ENCODE peak calls at places on chromosomes 16 and 17, in seven cellular contexts. P, X, G, H, R, J and U are unnamed samples.

GRCh38 chr16:58236231-58236690 is 38.4 kb upstream of the CSNK2A2 start:
- DNase-seq in P (peak; percentile 51), G (peak; percentile 68), R (peak; percentile 63), X (peak; percentile 71), H (peak; percentile 56), J (peak; percentile 48), U (peak; percentile 39)

GRCh38 chr17:29612094-29612403 is 10.7 kb downstream of the CORO6 start:
- DNase-seq in X (no peak), R (no peak), H (no peak), G (no peak), P (no peak), J (no peak), U (no peak)

GRCh38 chr17:21376835-21377690 is 906 bp downstream of the KCNJ12 start:
- DNase-seq in X (no peak), H (peak; percentile 28), J (no peak), G (peak; percentile 45), P (peak; percentile 8), R (peak; percentile 73), U (peak; percentile 37)

GRCh38 chr17:43464046-43464445 is 19.7 kb upstream of the DHX8 start:
- DNase-seq in X (no peak), J (no peak), G (peak; percentile 39), R (no peak), H (no peak), P (no peak), U (no peak)

GRCh38 chr16:1749152-1750117 is 21.9 kb downstream of the NME3 start:
- DNase-seq in R (peak; percentile 53), P (peak; percentile 25), H (no peak), X (no peak), J (no peak), G (peak; percentile 50), U (no peak)

GRCh38 chr17:66983414-66984021 is 19.0 kb downstream of the CACNG4 start:
- DNase-seq in H (no peak), R (no peak), P (no peak), J (no peak), G (no peak), X (no peak), U (no peak)

GRCh38 chr16:2821483-2822157 is 4.6 kb downstream of the PRSS21 start:
- DNase-seq in P (no peak), H (no peak), J (no peak), R (peak; percentile 46), G (no peak), X (no peak), U (no peak)

GRCh38 chr16:12092347-12092882 is 115.9 kb downstream of the SNX29 start:
- DNase-seq in R (peak; percentile 77), G (peak; percentile 7), P (peak; percentile 95), J (no peak), H (peak; percentile 90), X (no peak), U (peak; percentile 92)

GRCh38 chr16:9092963-9093477 is 1.6 kb downstream of the HAPSTR1 start:
- DNase-seq in P (no peak), X (peak; percentile 57), G (no peak), J (peak; percentile 8), R (peak; percentile 48), H (no peak), U (no peak)

GRCh38 chr16:87218281-87219055 is 98.7 kb downstream of the C16orf95 start:
- DNase-seq in J (no peak), H (no peak), R (no peak), X (no peak), G (no peak), P (no peak), U (no peak)

GRCh38 chr16:48102083-48103008 is 53.4 kb downstream of the ABCC12 start:
- DNase-seq in X (no peak), P (no peak), R (no peak), H (no peak), J (no peak), G (no peak), U (no peak)

GRCh38 chr16:72794986-72795385 is 252.9 kb downstream of the ZFHX3 start:
- DNase-seq in X (no peak), R (no peak), J (no peak), G (no peak), P (no peak), H (no peak), U (no peak)

GRCh38 chr16:79415983-79416641 is 184.4 kb downstream of the MAF start:
- DNase-seq in H (no peak), P (no peak), R (no peak), G (no peak), X (no peak), J (no peak), U (no peak)

GRCh38 chr16:3478242-3478925 is 16.9 kb downstream of the C16orf90 start:
- DNase-seq in G (no peak), J (no peak), P (no peak), R (no peak), X (no peak), H (no peak), U (no peak)

GRCh38 chr17:71842991-71843390 is 277.8 kb upstream of the SOX9 start:
- DNase-seq in G (no peak), H (no peak), R (no peak), X (no peak), J (no peak), P (no peak), U (no peak)

GRCh38 chr16:57726433-57726947 is 9.1 kb upstream of the KATNB1 start:
- DNase-seq in H (no peak), G (no peak), J (no peak), X (no peak), P (no peak), R (no peak), U (no peak)

DNA sequence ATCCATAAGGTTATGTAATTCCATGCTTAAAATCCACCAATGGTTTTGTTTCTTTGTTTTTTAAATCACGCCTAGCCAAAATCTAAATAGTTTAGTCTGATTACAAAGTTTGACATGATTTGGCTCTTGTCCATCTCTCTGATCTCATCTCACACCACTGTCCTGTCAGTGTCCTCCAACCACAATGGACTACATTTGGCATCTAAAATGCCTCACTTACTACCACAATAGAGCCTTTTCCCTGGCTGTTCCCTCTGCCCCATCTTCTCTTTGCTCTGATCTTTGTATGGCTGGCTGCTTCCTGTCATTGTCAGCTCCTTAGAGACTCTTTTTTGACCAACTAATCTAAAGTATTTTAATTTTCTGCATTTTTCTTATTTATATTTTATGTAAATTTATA is 157.2 kb downstream of the MYO1D start:
- DNase-seq in P (no peak), X (no peak), G (no peak), J (no peak), R (no peak), H (peak; percentile 8), U (no peak)
- H3K4me3 ChIP-seq in P (no peak overlapping the region), X (no peak overlapping the region), G (no peak overlapping the region), J (no peak overlapping the region), R (no peak overlapping the region), H (no peak overlapping the region), U (no peak overlapping the region)

DNA sequence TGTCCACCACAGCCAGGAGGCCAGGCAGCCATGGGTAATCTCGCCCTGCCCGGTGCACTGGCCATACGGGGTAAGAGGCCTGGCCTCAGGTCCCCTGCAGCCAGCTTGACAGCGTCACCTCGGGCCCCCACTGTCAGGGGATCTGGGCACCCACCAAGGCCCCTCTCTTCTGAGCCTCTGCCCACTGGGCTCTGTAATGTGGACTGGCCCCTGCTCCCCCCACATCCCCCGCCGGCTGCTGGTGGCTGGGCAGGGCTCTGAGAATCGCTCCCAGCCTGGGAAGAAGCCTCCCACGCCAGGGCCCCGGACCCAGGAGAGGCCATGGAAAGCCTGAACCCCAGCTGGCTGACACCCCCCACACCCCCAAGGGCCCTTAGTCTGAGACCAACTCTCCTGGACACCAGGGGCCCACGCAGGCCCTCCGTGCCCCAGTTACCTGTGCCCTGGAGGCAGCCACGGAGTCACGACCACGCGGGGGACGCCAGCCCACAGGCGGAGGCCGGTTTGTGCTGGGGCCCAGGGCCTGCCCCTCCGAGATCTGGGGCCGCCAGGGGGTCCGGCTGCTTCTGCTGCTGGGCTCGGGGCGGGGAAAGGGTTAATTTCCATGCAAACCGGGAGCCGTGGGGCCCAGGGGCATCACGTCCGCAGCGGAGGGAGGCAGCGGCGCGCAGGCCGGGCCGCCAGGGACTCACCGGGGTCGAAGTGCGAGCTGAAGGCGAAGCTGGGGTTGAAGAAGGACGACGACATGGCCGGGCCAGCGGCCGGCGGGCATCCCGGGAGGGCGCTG is at the start of gene PVALEF:
- DNase-seq in G (no peak), R (peak; percentile 29), H (no peak), P (no peak), J (no peak), X (peak; percentile 48), U (no peak)
- H3K4me3 ChIP-seq in G (no peak within 1 kb of the TSS), R (no peak within 1 kb of the TSS), H (no peak within 1 kb of the TSS), P (no peak within 1 kb of the TSS), J (no peak within 1 kb of the TSS), X (peak within 1 kb of the TSS; percentile 40), U (no peak within 1 kb of the TSS)

DNA sequence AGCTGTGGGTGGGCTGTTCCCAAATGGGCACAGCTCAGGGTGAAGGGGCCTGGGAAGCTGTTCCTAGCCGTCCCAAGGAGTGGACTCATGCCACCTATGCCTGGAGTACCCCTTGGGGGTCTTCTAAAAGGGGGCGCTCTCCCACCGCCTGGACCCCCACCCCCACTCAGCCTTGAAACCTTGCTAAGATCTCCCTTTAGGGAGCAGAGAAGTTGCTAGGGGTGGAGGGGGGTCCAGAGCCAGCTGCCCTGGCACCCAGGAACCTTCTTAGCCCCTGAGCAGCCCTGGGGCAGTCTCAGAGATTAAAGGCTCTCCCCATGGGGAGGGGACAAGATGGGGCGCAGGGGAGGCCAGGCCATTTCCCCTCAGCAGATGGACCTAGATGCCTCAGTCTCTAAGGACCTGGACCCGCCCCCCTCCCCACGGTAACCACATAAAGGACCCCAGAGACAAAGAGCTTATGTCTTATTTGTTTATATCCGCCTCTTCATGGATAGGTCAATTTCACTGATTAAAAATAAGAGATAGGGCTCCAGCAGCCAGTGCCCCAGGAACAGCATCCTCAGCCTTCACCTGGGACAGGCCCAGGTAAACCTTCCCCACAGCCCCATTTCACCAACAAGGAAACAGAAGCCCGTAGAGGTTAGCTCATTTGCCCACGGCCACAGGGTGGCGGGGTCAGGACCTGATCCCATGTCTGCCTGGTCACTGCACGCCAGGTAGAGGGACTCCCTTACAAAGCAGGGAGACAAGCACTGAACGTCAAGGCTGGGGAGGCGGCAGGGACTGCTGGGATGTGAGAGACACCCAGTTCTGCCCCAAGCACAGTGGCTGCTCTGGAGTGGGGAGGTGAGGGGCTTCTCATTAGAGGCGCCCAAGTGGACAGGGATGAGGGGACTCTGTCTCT is 3.4 kb downstream of the MTSS2 start:
- DNase-seq in R (no peak), P (no peak), X (no peak), G (no peak), J (no peak), H (no peak), U (no peak)
- H3K4me3 ChIP-seq in R (no peak overlapping the region), P (no peak overlapping the region), X (no peak overlapping the region), G (peak overlapping the region; percentile 85), J (no peak overlapping the region), H (peak overlapping the region; percentile 96), U (no peak overlapping the region)

DNA sequence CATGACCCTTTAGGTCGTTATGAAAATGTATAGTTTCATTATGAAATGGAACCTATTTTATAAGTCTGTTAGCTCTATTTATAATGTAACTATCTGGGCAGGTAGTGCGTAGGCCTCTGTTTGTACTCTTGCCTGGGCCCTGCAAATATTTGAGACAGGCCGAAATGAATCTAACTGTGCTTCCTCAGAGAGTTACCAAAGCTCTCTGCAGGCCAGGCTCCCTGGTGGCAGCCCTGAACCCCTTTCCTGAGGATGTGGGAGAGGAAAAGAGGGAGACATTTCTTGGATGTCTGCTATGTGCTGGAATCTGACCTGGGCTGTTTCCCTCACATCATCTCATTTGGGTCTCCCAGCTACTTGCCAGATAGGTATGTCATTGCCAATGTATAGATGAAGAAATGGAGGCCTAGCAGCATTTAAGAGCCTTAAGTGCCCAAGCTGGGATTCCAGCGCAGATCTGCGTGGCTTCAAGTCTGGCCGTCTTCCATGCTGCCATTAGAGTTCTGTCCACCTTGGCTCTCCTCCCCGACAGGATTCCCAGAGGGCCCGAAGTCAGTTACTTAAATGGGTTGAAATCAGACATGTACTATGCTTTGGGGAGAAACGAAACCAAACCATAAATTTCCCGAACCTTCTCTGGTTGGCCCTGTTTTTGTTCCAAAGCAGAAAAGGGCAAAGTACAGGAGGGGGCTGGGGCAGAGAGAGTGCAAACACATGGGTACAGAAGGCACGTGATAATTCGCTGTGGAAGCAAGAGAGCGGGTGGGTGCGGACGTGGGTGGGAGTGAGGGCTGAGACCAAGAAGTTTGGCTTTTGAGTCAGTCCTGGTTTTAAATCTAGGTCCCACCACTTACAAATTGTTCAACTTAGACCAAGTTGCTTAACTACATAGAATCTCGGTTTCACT is 33.0 kb upstream of the CCR7 start:
- DNase-seq in J (no peak), H (no peak), G (no peak), R (no peak), P (no peak), X (no peak), U (no peak)
- H3K4me3 ChIP-seq in J (peak overlapping the region; percentile 47), H (no peak overlapping the region), G (no peak overlapping the region), R (no peak overlapping the region), P (no peak overlapping the region), X (no peak overlapping the region), U (no peak overlapping the region)